ENCODE peak calls at places on chromosomes 3 and 15, in ten cellular contexts. One of them, this sample, is unnamed.

GRCh38 chr3:4613366-4613765 is 120.2 kb downstream of the ITPR1 start:
- DNase-seq in GM03348: no peak
- DNase-seq in T-helper 17 cell: no peak
- DNase-seq in tibial nerve: no peak
- DNase-seq in aorta: no peak
- DNase-seq in NCI-H2029 treated with DMSO at 0.1 percent for 48 hours: no peak
- DNase-seq in H54: no peak
- DNase-seq in activated CD4-positive, alpha-beta memory T cell treated with anti-CD3 and anti-CD28 coated beads, Interleukin-2, amount 10 ng/mL, durations not matched to agents 7 days and 5 days: no peak
- DNase-seq in transverse colon: no peak
- DNase-seq in esophagus muscularis mucosa: no peak
- DNase-seq in this sample: no peak

GRCh38 chr15:45112592-45113379 is 1.2 kb downstream of the DUOX2 start:
- DNase-seq in GM03348: no peak
- DNase-seq in T-helper 17 cell: no peak
- DNase-seq in tibial nerve: no peak
- DNase-seq in aorta: no peak
- DNase-seq in NCI-H2029 treated with DMSO at 0.1 percent for 48 hours: no peak
- DNase-seq in H54: no peak
- DNase-seq in activated CD4-positive, alpha-beta memory T cell treated with anti-CD3 and anti-CD28 coated beads, Interleukin-2, amount 10 ng/mL, durations not matched to agents 7 days and 5 days: no peak
- DNase-seq in transverse colon: no peak
- DNase-seq in esophagus muscularis mucosa: no peak
- DNase-seq in this sample: no peak

GRCh38 chr3:165755571-165755970 is 81.7 kb downstream of the BCHE start:
- DNase-seq in GM03348: no peak
- DNase-seq in T-helper 17 cell: no peak
- DNase-seq in tibial nerve: no peak
- DNase-seq in aorta: no peak
- DNase-seq in NCI-H2029 treated with DMSO at 0.1 percent for 48 hours: no peak
- DNase-seq in H54: no peak
- DNase-seq in activated CD4-positive, alpha-beta memory T cell treated with anti-CD3 and anti-CD28 coated beads, Interleukin-2, amount 10 ng/mL, durations not matched to agents 7 days and 5 days: no peak
- DNase-seq in transverse colon: no peak
- DNase-seq in esophagus muscularis mucosa: no peak
- DNase-seq in this sample: no peak

GRCh38 chr3:24773798-24774197 is 279.1 kb upstream of the THRB start:
- DNase-seq in GM03348: peak
- DNase-seq in T-helper 17 cell: no peak
- DNase-seq in tibial nerve: no peak
- DNase-seq in aorta: peak
- DNase-seq in NCI-H2029 treated with DMSO at 0.1 percent for 48 hours: peak
- DNase-seq in H54: peak
- DNase-seq in activated CD4-positive, alpha-beta memory T cell treated with anti-CD3 and anti-CD28 coated beads, Interleukin-2, amount 10 ng/mL, durations not matched to agents 7 days and 5 days: no peak
- DNase-seq in transverse colon: peak
- DNase-seq in esophagus muscularis mucosa: no peak
- DNase-seq in this sample: no peak

GRCh38 chr3:123088360-123088759 is 21.5 kb downstream of the PDIA5 start:
- DNase-seq in GM03348: no peak
- DNase-seq in T-helper 17 cell: no peak
- DNase-seq in tibial nerve: no peak
- DNase-seq in aorta: no peak
- DNase-seq in NCI-H2029 treated with DMSO at 0.1 percent for 48 hours: no peak
- DNase-seq in H54: no peak
- DNase-seq in activated CD4-positive, alpha-beta memory T cell treated with anti-CD3 and anti-CD28 coated beads, Interleukin-2, amount 10 ng/mL, durations not matched to agents 7 days and 5 days: no peak
- DNase-seq in transverse colon: no peak
- DNase-seq in esophagus muscularis mucosa: no peak
- DNase-seq in this sample: no peak

GRCh38 chr3:152159328-152159727 is 109.4 kb upstream of the MBNL1 start:
- DNase-seq in GM03348: no peak
- DNase-seq in T-helper 17 cell: no peak
- DNase-seq in tibial nerve: no peak
- DNase-seq in aorta: peak
- DNase-seq in NCI-H2029 treated with DMSO at 0.1 percent for 48 hours: no peak
- DNase-seq in H54: no peak
- DNase-seq in activated CD4-positive, alpha-beta memory T cell treated with anti-CD3 and anti-CD28 coated beads, Interleukin-2, amount 10 ng/mL, durations not matched to agents 7 days and 5 days: no peak
- DNase-seq in transverse colon: peak
- DNase-seq in esophagus muscularis mucosa: no peak
- DNase-seq in this sample: no peak

GRCh38 chr3:111758642-111759041 is 100.4 kb upstream of the PHLDB2 start:
- DNase-seq in GM03348: no peak
- DNase-seq in T-helper 17 cell: no peak
- DNase-seq in tibial nerve: no peak
- DNase-seq in aorta: no peak
- DNase-seq in NCI-H2029 treated with DMSO at 0.1 percent for 48 hours: no peak
- DNase-seq in H54: no peak
- DNase-seq in activated CD4-positive, alpha-beta memory T cell treated with anti-CD3 and anti-CD28 coated beads, Interleukin-2, amount 10 ng/mL, durations not matched to agents 7 days and 5 days: no peak
- DNase-seq in transverse colon: no peak
- DNase-seq in esophagus muscularis mucosa: no peak
- DNase-seq in this sample: no peak

GRCh38 chr15:68176601-68177000 is 28.5 kb downstream of the CALML4 start:
- DNase-seq in GM03348: peak
- DNase-seq in T-helper 17 cell: no peak
- DNase-seq in tibial nerve: no peak
- DNase-seq in aorta: no peak
- DNase-seq in NCI-H2029 treated with DMSO at 0.1 percent for 48 hours: no peak
- DNase-seq in H54: no peak
- DNase-seq in activated CD4-positive, alpha-beta memory T cell treated with anti-CD3 and anti-CD28 coated beads, Interleukin-2, amount 10 ng/mL, durations not matched to agents 7 days and 5 days: no peak
- DNase-seq in transverse colon: no peak
- DNase-seq in esophagus muscularis mucosa: no peak
- DNase-seq in this sample: no peak

GRCh38 chr3:151931171-151931570 is 57.7 kb downstream of the SUCNR1 start:
- DNase-seq in GM03348: no peak
- DNase-seq in T-helper 17 cell: no peak
- DNase-seq in tibial nerve: no peak
- DNase-seq in aorta: no peak
- DNase-seq in NCI-H2029 treated with DMSO at 0.1 percent for 48 hours: no peak
- DNase-seq in H54: peak
- DNase-seq in activated CD4-positive, alpha-beta memory T cell treated with anti-CD3 and anti-CD28 coated beads, Interleukin-2, amount 10 ng/mL, durations not matched to agents 7 days and 5 days: no peak
- DNase-seq in transverse colon: no peak
- DNase-seq in esophagus muscularis mucosa: no peak
- DNase-seq in this sample: no peak